ENCODE peak calls at places on chromosomes 1 and 21, in four cellular contexts. J is WTC11, N is lung, G is right cardiac atrium. L is an unnamed sample.

GRCh38 chr1:103111926-103112325 is 3.6 kb upstream of the COL11A1 start:
- DNase-seq in J (no peak), N (no peak), G (no peak), L (no peak)

GRCh38 chr21:34771512-34772028 is 102.8 kb downstream of the CLIC6 start:
- DNase-seq in N (no peak), G (no peak), J (no peak), L (peak; percentile 78)

GRCh38 chr1:156815307-156815826 is 1.3 kb downstream of the SH2D2A start:
- DNase-seq in N (no peak), G (peak; percentile 87), J (no peak), L (no peak)

GRCh38 chr1:176531036-176531435 is 68.1 kb downstream of the PAPPA2 start:
- DNase-seq in J (no peak), G (no peak), N (no peak), L (no peak)

GRCh38 chr1:201389066-201389465 is 10.1 kb downstream of the LAD1 start:
- DNase-seq in J (no peak), N (no peak), G (no peak), L (no peak)

GRCh38 chr1:79100385-79100784 is 93.9 kb upstream of the ADGRL4 start:
- DNase-seq in J (no peak), N (no peak), G (no peak), L (peak; percentile 77)

GRCh38 chr1:24867064-24867870 is 62.8 kb downstream of the RUNX3 start:
- DNase-seq in J (no peak), N (peak; percentile 26), G (no peak), L (no peak)

GRCh38 chr1:151158751-151159251 is 2.4 kb downstream of the TNFAIP8L2 start:
- DNase-seq in G (no peak), J (no peak), N (no peak), L (no peak)

GRCh38 chr1:155981266-155982088 is 3.1 kb upstream of the ARHGEF2 start:
- DNase-seq in G (no peak), N (peak; percentile 61), J (no peak), L (peak; percentile 98)

GRCh38 chr1:39354572-39354971 is 136.9 kb upstream of the BMP8A start:
- DNase-seq in N (no peak), J (no peak), G (no peak), L (no peak)

GRCh38 chr1:41072051-41072450 is 50.5 kb upstream of the SLFNL1 start:
- DNase-seq in N (no peak), G (no peak), J (no peak), L (no peak)

GRCh38 chr21:36691539-36692124 is 7.3 kb upstream of the SIM2 start:
- DNase-seq in G (no peak), J (no peak), N (no peak), L (peak; percentile 35)

GRCh38 chr1:241672301-241672700 is 20.2 kb downstream of the WDR64 start:
- DNase-seq in N (no peak), J (no peak), G (no peak), L (no peak)

L was measured in NCI-H226.